ENCODE peak calls at places on chromosome 4, in five cellular contexts. F is neural progenitor cell, O is HCT116, P is SK-N-SH, B is PC-3. X is an unnamed sample.

GRCh38 chr4:48370260-48371134 is 29.2 kb downstream of the SLAIN2 start:
- DNase-seq in B (no peak), P (no peak), F (no peak), O (no peak), X (no peak)

GRCh38 chr4:160423879-160424451 is 1321.1 kb downstream of the RAPGEF2 start:
- DNase-seq in F (no peak), B (no peak), P (no peak), O (no peak), X (no peak)

GRCh38 chr4:110854021-110854678 is 231.3 kb upstream of the PITX2 start:
- DNase-seq in O (no peak), B (peak), P (no peak), F (no peak), X (no peak)

GRCh38 chr4:807792-808191 is 18.1 kb downstream of the CPLX1 start:
- DNase-seq in F (no peak), P (no peak), O (no peak), B (no peak), X (no peak)

GRCh38 chr4:177308842-177309524 is 691 bp upstream of the NEIL3 start:
- DNase-seq in B (no peak), O (no peak), P (no peak), F (no peak), X (peak)

GRCh38 chr4:48315728-48316630 is 25.4 kb upstream of the SLAIN2 start:
- DNase-seq in B (peak), P (peak), O (peak), F (peak), X (peak)

GRCh38 chr4:15882675-15883086 is 55.9 kb downstream of the FGFBP1 start:
- DNase-seq in F (peak), B (peak), P (peak), O (peak), X (peak)

GRCh38 chr4:118086334-118086733 is 52.0 kb downstream of the NDST3 start:
- DNase-seq in P (no peak), B (peak), O (peak), F (no peak), X (no peak)

GRCh38 chr4:181528570-181529184 is 714.5 kb upstream of the TENM3 start:
- DNase-seq in F (peak), P (peak), B (peak), O (peak), X (peak)

DNA sequence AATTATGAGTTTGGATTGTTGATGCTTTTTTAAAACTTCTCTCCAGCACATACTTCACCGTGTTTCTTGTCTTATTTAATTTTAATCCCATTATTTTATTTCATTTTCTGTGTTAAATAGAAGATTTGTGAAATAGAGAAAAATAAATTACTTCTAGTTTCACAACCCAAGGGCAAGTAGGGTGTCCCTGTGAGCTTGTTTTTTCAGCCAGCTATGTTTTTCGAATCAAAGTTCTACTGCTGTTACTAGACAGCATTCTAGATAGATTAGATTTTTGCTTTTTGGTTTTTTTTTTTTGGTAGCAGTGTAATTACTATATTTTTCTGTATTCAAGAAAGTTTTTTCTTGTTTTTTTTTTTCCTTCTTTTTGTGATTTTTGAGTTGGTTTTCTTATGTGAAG is 59.9 kb downstream of the RBPJ start:
- DNase-seq in P (no peak), B (no peak), O (no peak), F (no peak), X (no peak)
- TF ChIP-seq EZH2phosphoT487 in P (no peak), B (no peak), O (no peak), F (no peak), X (no peak)

GRCh38 chr4:108813261-108813660 is 50.4 kb upstream of the ETNPPL start:
- DNase-seq in F (no peak), P (no peak), B (no peak), O (no peak), X (no peak)

GRCh38 chr4:108814327-108814726 is 51.5 kb upstream of the ETNPPL start:
- DNase-seq in F (no peak), B (no peak), O (no peak), P (no peak), X (peak)

GRCh38 chr4:108810087-108810486 is 47.2 kb upstream of the ETNPPL start:
- DNase-seq in B (no peak), P (no peak), O (no peak), F (no peak), X (no peak)

DNA sequence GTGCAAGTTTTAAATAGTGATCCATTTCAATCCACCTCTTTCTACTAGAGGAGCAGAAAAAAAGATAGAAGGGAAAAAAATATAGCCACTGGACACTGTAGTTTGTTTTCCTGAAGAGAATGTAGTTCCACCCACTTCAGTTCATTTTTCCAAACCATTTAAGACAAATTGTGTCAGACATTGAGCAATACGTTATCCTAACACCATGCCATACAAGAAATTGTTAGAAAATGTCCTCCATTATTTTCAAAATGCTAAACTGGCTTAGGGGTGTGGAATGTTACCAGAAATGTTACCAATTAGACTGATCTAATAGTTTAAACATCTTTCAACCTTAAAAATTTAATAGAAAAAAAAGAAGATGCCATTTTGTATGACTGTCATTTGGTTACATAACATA is 48.6 kb upstream of the ETNPPL start:
- DNase-seq in F (no peak), P (no peak), B (no peak), O (no peak), X (no peak)
- H3K9ac ChIP-seq in F (no peak), P (no peak), B (no peak), O (no peak), X (no peak)

DNA sequence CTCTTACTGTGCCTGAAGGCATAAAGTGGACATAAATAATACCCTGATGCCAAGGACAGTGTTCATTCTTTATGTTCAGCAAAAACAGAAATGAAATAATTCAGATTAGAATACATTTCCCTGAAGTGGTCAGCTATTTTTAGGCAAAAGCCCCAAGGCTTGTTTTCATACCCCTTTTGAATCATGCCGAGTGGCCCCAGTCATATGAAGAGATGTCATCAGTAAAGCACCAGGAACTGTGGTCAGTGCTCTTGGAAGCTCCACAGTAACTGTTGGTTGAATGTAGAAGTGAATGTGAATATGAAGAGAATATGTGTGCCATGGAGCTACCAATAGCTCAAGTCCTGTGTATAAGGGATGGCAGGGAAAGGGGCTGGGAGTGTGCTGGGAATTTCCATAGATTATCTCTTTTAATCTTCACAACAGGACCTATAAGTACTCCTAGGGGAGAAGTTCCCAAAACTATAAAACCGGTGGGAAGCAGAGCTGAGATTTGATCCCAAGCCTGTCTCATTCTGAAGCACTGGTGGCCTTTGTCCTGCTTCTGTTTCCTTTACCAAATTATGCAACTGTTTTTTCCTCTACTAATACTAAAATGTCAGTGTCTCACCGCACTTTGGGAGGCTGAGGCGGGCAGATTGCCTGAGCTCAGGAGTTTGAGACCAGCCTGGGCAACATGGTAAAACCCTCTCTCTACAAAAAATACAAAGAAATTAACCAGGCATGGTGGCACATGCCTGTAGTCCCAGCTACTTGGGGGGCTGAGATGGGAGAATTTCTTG is 52.6 kb downstream of the FNIP2 start:
- DNase-seq in B (no peak), O (no peak), P (no peak), F (no peak), X (no peak)
- H3K27ac ChIP-seq in B (no peak), O (no peak), P (peak), F (no peak), X (no peak)

DNA sequence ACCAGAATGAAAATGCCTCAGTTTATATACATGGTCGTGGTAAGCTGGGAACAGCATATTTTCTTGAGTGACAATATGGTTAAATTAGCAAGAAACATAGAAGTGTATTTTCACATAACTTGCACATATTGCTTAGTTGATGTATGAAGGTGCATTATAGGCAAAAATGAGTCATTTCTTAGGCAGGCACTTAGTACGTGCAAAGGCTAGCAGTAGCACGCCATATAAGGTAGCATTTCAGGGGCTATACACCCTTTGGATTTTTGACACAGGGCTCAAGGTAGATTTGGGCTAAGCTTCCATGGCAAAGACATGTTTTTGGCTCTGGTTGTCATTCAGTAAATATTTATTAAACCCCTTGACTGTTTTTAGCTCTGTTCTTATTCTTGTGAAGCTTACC is 33.1 kb downstream of the PCDH7 start:
- DNase-seq in O (peak), F (no peak), P (no peak), B (peak), X (no peak)
- TF ChIP-seq EZH2phosphoT487 in O (no peak), F (no peak), P (no peak), B (no peak), X (no peak)

GRCh38 chr4:30763337-30763736 is 43.2 kb downstream of the PCDH7 start:
- DNase-seq in P (no peak), F (no peak), O (no peak), B (peak), X (no peak)
- H3K9ac ChIP-seq in P (no peak), F (no peak), O (peak), B (no peak), X (no peak)